ENCODE peak calls at places on chromosome 19, in six cellular contexts. C is GM13977; A is stimulated activated CD4-positive, alpha-beta T cell treated with anti-CD3 and anti-CD28 coated beads, Interleukin-1b, Interleukin-23, amount 100 ng/mL, for 1 hour; W is fibroblast of the conjunctiva; H is HuH-7; O is HEK293T. R is an unnamed sample.

GRCh38 chr19:38634757-38635482 is 12.5 kb upstream of the ACTN4 start:
- DNase-seq in C (peak), A (peak), W (no peak), H (peak), O (peak), R (no peak)

GRCh38 chr19:11446652-11447301 is 11.3 kb downstream of the PRKCSH start:
- DNase-seq in C (peak), A (no peak), W (no peak), H (peak), O (peak), R (no peak)

GRCh38 chr19:16739546-16739945 is 19.9 kb downstream of the NWD1 start:
- DNase-seq in C (no peak), A (no peak), W (no peak), H (no peak), O (no peak), R (no peak)

GRCh38 chr19:56141416-56141992 is 417 bp downstream of the ZNF444 start:
- DNase-seq in C (peak), A (no peak), W (no peak), H (peak), O (no peak), R (no peak)

GRCh38 chr19:38506723-38507550 is 73.4 kb downstream of the RYR1 start:
- DNase-seq in C (peak), A (peak), W (no peak), H (peak), O (peak), R (no peak)

GRCh38 chr19:35856546-35857149 is at the start of gene KIRREL2:
- DNase-seq in C (peak), A (peak), W (no peak), H (no peak), O (no peak), R (no peak)

GRCh38 chr19:17292301-17293074 is 10.7 kb downstream of the ABHD8 start:
- DNase-seq in C (peak), A (peak), W (peak), H (peak), O (peak), R (no peak)

GRCh38 chr19:52307275-52307674 is 10.3 kb downstream of the ZNF480 start:
- DNase-seq in C (no peak), A (no peak), W (no peak), H (no peak), O (no peak), R (no peak)

GRCh38 chr19:17888260-17888659 is 16.5 kb downstream of the SLC5A5 start:
- DNase-seq in C (no peak), A (no peak), W (no peak), H (no peak), O (no peak), R (no peak)

GRCh38 chr19:7471696-7472620 is 16.9 kb downstream of the PEX11G start:
- DNase-seq in C (peak), A (no peak), W (no peak), H (no peak), O (no peak), R (no peak)

GRCh38 chr19:40604647-40605200 is 3.6 kb downstream of the LTBP4 start:
- DNase-seq in C (no peak), A (no peak), W (no peak), H (no peak), O (no peak), R (no peak)

GRCh38 chr19:6108721-6109633 is 1.3 kb downstream of the RFX2 start:
- DNase-seq in C (no peak), A (peak), W (no peak), H (no peak), O (no peak), R (no peak)

GRCh38 chr19:2391118-2391725 is 31.2 kb downstream of the TMPRSS9 start:
- DNase-seq in C (peak), A (no peak), W (peak), H (peak), O (peak), R (peak)

GRCh38 chr19:51772977-51773376 is 12.0 kb downstream of the FPR2 start:
- DNase-seq in C (no peak), A (no peak), W (no peak), H (no peak), O (no peak), R (no peak)

GRCh38 chr19:55598719-55599467 is 424 bp downstream of the FIZ1 start:
- DNase-seq in C (peak), A (peak), W (peak), H (peak), O (peak), R (peak)

GRCh38 chr19:48445256-48445605 is 552 bp upstream of the GRWD1 start:
- DNase-seq in C (peak), A (no peak), W (peak), H (peak), O (peak), R (no peak)

GRCh38 chr19:16608290-16608704 is 19.7 kb downstream of the MED26 start:
- DNase-seq in C (no peak), A (no peak), W (peak), H (no peak), O (no peak), R (no peak)

GRCh38 chr19:4567584-4568071 is 8.1 kb upstream of the SEMA6B start:
- DNase-seq in C (peak), A (peak), W (peak), H (peak), O (peak), R (no peak)

GRCh38 chr19:2888739-2889224 is 11.9 kb upstream of the ZNF57 start:
- DNase-seq in C (no peak), A (peak), W (no peak), H (no peak), O (no peak), R (peak)

R was measured in NCI-H1048.